ENCODE peak calls at places on chromosome 17, in four cellular contexts. Q, C, I and S are unnamed samples.

GRCh38 chr17:59914274-59914854 is 21.4 kb downstream of the RPS6KB1 start:
- DNase-seq in C (no peak), I (peak; percentile 19), Q (no peak), S (no peak)

GRCh38 chr17:74805543-74805991 is 29.4 kb upstream of the NAT9 start:
- DNase-seq in Q (no peak), I (no peak), C (peak; percentile 48), S (no peak)

GRCh38 chr17:47665655-47666054 is 15.9 kb downstream of the KPNB1 start:
- DNase-seq in Q (no peak), C (no peak), I (no peak), S (no peak)

GRCh38 chr17:57707892-57708291 is 37.2 kb downstream of the CCDC182 start:
- DNase-seq in C (no peak), I (no peak), Q (no peak), S (peak; percentile 13)

GRCh38 chr17:55772086-55772485 is 21.2 kb downstream of the PCTP start:
- DNase-seq in C (no peak), Q (no peak), I (no peak), S (no peak)

GRCh38 chr17:16888413-16889087 is 83.4 kb downstream of the TNFRSF13B start:
- DNase-seq in I (no peak), Q (no peak), C (no peak), S (no peak)

GRCh38 chr17:5249615-5250014 is 15.0 kb upstream of the SCIMP start:
- DNase-seq in C (no peak), I (peak; percentile 72), Q (peak; percentile 73), S (peak; percentile 36)

GRCh38 chr17:28720247-28720996 is 637 bp downstream of the RPL23A start:
- DNase-seq in I (no peak), Q (no peak), C (no peak), S (no peak)

GRCh38 chr17:57943140-57943539 is 12.1 kb downstream of the CUEDC1 start:
- DNase-seq in C (no peak), I (no peak), Q (no peak), S (no peak)

GRCh38 chr17:20797292-20797691 is 217.8 kb downstream of the CDRT15L2 start:
- DNase-seq in I (no peak), C (no peak), Q (no peak), S (no peak)

GRCh38 chr17:21166599-21167265 is 40.0 kb downstream of the DHRS7B start:
- DNase-seq in I (no peak), C (no peak), Q (no peak), S (no peak)

GRCh38 chr17:12983986-12984932 is 33.6 kb downstream of the ELAC2 start:
- DNase-seq in I (no peak), Q (peak; percentile 91), C (peak; percentile 61), S (no peak)

GRCh38 chr17:31448467-31449077 is 57.1 kb downstream of the RAB11FIP4 start:
- DNase-seq in I (no peak), Q (no peak), C (no peak), S (no peak)

GRCh38 chr17:20009052-20009301 is 182 bp upstream of the SPECC1 start:
- DNase-seq in C (no peak), I (no peak), Q (no peak), S (no peak)

GRCh38 chr17:57043276-57043675 is 41.8 kb upstream of the AKAP1 start:
- DNase-seq in C (no peak), Q (no peak), I (no peak), S (no peak)

GRCh38 chr17:74757931-74758845 is 9.8 kb downstream of the NHERF1 start:
- DNase-seq in Q (no peak), C (peak; percentile 45), I (no peak), S (no peak)

GRCh38 chr17:42679001-42679491 is 2.3 kb upstream of the PLEKHH3 start:
- DNase-seq in I (no peak), Q (no peak), C (no peak), S (no peak)

GRCh38 chr17:70104688-70105087 is 29.7 kb downstream of the KCNJ16 start:
- DNase-seq in C (no peak), Q (no peak), I (no peak), S (no peak)

GRCh38 chr17:55609737-55610201 is 98.5 kb upstream of the SMIM36 start:
- DNase-seq in I (no peak), C (no peak), Q (peak; percentile 81), S (no peak)

GRCh38 chr17:30091771-30092170 is 24.8 kb upstream of the NSRP1 start:
- DNase-seq in C (no peak), Q (no peak), I (peak; percentile 10), S (no peak)

GRCh38 chr17:68461122-68461539 is 3.8 kb upstream of the WIPI1 start:
- DNase-seq in Q (no peak), I (no peak), C (no peak), S (no peak)

GRCh38 chr17:62793919-62794665 is 14.0 kb downstream of the MARCHF10 start:
- DNase-seq in C (no peak), Q (no peak), I (no peak), S (no peak)

GRCh38 chr17:17304521-17304985 is 1.4 kb downstream of the NT5M start:
- DNase-seq in Q (no peak), C (no peak), I (no peak), S (no peak)

DNA sequence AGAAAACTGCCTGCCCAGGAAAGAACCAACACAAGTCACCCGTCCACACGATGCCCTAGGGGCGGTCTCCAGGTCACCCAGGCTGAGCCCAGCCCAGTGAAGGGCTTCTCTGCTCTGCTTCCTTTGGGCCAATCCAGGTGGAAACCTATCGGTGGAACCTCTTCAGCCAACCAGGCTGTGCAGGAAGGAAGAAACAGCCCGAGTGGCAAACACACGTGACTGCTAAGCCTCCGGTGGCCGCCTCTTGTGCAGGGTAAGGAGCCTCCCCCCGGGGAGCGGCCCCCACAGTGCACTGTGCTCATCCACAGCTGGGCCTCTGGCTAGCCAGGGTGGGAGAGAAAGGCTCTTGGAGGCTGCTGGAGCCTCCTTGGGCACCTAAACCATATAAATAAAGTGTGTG is 2.5 kb downstream of the RTN4RL1 start:
- DNase-seq in Q (no peak), C (no peak), I (no peak), S (no peak)
- H3K27ac ChIP-seq in Q (no peak overlapping the region), C (no peak overlapping the region), I (no peak overlapping the region), S (no peak overlapping the region)

DNA sequence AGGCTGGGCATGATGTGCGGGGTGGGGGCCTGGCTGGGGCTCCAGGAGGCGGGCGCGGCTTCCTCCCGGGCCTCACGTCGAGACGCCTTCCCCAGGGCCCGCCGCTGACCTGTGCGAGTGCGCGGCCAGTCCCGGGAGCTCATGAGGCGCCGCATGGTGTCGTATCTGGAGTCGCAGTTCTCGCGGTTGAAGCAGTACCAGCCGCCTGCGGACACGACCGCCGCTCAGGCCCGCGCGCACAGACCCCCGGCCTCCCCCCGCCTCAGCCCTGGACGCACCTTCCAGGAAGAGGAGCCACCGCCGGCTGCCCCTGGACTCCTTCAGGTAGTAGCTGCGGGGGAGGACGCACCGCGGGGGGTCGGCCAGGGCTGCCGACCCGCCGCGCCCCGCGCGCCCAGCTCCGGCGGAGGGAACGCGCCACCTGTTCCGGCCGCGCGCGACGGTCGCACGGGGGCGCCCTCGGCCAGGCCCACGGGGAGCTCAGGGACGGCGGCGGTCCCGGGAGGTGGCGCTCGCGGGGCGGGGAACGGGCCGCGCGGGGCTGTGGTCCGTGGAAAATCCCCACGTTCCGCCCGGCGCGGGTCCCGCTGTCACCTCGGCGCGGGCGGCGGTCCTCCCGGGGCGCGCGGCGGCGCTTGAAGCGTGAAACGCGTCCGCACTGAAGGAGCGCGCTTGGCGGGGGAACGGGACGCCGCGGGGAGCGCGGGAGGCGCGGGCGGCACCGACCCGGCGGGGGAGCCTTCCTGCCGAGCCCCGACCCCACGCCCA is 1.4 kb downstream of the NOTUM start:
- DNase-seq in I (no peak), Q (peak; percentile 84), C (peak; percentile 75), S (no peak)
- H3K27ac ChIP-seq in I (peak overlapping the region; percentile 67), Q (no peak overlapping the region), C (no peak overlapping the region), S (no peak overlapping the region)

DNA sequence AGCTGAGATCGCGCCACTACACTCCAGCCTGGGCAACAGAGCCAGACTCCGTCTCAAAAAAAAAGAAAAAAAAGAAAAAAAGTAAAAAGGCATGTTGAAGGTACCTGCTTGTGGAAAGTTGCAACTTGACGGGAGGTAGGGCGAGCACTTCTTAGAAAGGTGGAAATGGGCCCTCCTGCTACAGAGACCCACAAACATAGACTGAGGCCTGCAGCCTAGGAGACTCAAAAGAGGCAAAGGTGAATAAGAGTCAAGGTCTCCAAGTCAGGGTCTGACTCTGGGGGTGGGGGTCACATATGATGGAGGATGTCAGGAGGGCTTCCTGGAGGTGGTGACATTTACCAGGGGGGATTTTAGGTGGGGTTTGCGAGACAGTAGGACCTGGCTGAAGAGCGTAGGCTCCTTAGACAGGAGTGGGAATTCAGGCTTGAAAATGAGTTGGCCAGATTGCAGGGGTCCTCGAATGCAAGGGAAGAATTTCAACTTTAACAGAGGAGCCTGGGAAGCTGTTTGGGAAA is 303.0 kb downstream of the SEC14L1 start:
- DNase-seq in C (no peak), Q (no peak), I (no peak), S (no peak)
- H3K27ac ChIP-seq in C (peak overlapping the region; percentile 88), Q (peak overlapping the region; percentile 97), I (no peak overlapping the region), S (no peak overlapping the region)

GRCh38 chr17:7468814-7469438 is 10.5 kb downstream of the ZBTB4 start:
- DNase-seq in C (no peak), Q (no peak), I (no peak), S (no peak)

GRCh38 chr17:7466644-7467341 is 12.6 kb downstream of the ZBTB4 start:
- DNase-seq in I (no peak), Q (peak; percentile 88), C (peak; percentile 82), S (no peak)

GRCh38 chr17:7468290-7468689 is 11.1 kb downstream of the ZBTB4 start:
- DNase-seq in I (no peak), C (no peak), Q (no peak), S (no peak)

GRCh38 chr17:7466318-7466643 is 13.2 kb downstream of the ZBTB4 start:
- DNase-seq in I (no peak), Q (no peak), C (no peak), S (no peak)

GRCh38 chr17:7467498-7467897 is 11.9 kb downstream of the ZBTB4 start:
- DNase-seq in Q (no peak), C (no peak), I (no peak), S (no peak)
- H3K27ac ChIP-seq in Q (peak overlapping the region; percentile 59), C (peak overlapping the region; percentile 85), I (no peak overlapping the region), S (no peak overlapping the region)

DNA sequence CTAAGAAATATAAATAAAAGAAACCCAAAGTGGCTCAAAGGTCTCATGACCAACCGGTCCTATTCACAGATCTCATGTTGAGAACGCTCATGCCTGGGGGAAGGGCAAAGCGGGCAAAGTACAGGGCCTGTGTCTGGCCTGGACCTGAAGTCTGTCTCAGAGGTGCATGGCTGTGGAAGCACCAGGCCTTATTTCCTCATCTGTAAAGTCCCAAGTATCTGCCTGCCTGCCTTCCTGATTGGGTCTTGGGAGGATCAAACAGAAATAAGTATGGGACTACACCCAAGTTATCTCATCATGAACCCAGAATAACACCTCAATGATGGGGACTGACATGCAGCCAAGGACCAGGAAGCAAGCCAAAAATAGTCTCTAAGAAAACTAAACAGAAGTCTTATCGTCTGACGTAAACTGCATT is 14.2 kb downstream of the AXIN2 start:
- DNase-seq in C (no peak), Q (peak; percentile 80), I (no peak), S (no peak)
- H3K27ac ChIP-seq in C (peak overlapping the region; percentile 88), Q (peak overlapping the region; percentile 77), I (peak overlapping the region; percentile 7), S (peak overlapping the region; percentile 39)